ENCODE peak calls at places on chromosome 17, in eight cellular contexts. I is stimulated activated CD8-positive, alpha-beta memory T cell treated with anti-CD3 and anti-CD28 coated beads, Interleukin-2, amount 100 ng/mL, for 1 hour; H is NCI-H1417; T is CD14-positive monocyte; R is T-helper 2 cell; W is endothelial cell; Z is hippocampal formation; U is activated naive CD4-positive, alpha-beta T cell treated with anti-CD3 and anti-CD28 coated beads for 36 hours. P is an unnamed sample.

GRCh38 chr17:40548982-40549680 is 16.1 kb downstream of the CCR7 start:
- DNase-seq in I (no peak), Z (no peak), T (no peak), R (no peak), U (peak; percentile 33), H (peak; percentile 90), W (no peak), P (peak; percentile 99)

GRCh38 chr17:73855933-73856332 is 211.7 kb upstream of the SDK2 start:
- DNase-seq in R (no peak), Z (no peak), W (no peak), T (no peak), I (no peak), H (no peak), U (no peak), P (no peak)

GRCh38 chr17:49753959-49754391 is 10.0 kb downstream of the FAM117A start:
- DNase-seq in I (no peak), U (no peak), Z (no peak), H (no peak), W (no peak), R (no peak), T (no peak), P (no peak)

GRCh38 chr17:66524848-66525247 is 222.4 kb downstream of the PRKCA start:
- DNase-seq in H (no peak), W (no peak), I (no peak), Z (no peak), R (no peak), T (no peak), U (peak; percentile 25), P (no peak)

GRCh38 chr17:50134206-50135110 is 4.5 kb upstream of the SAMD14 start:
- DNase-seq in U (no peak), R (no peak), T (no peak), Z (no peak), I (no peak), W (no peak), H (no peak), P (no peak)

GRCh38 chr17:8140058-8140412 is 12.2 kb downstream of the PER1 start:
- DNase-seq in H (no peak), W (no peak), T (peak; percentile 71), I (no peak), Z (no peak), U (no peak), R (no peak), P (no peak)

GRCh38 chr17:2776589-2777241 is 19.5 kb upstream of the RAP1GAP2 start:
- DNase-seq in I (no peak), Z (no peak), W (peak; percentile 41), U (peak; percentile 22), T (no peak), H (peak; percentile 24), R (no peak), P (peak; percentile 33)

GRCh38 chr17:80060629-80061028 is 24.2 kb downstream of the CCDC40 start:
- DNase-seq in I (no peak), H (no peak), Z (no peak), T (no peak), R (no peak), W (no peak), U (no peak), P (no peak)

GRCh38 chr17:47615766-47616424 is 33.8 kb upstream of the KPNB1 start:
- DNase-seq in Z (no peak), T (no peak), W (no peak), I (no peak), H (peak; percentile 43), U (no peak), R (no peak), P (peak; percentile 71)

GRCh38 chr17:2931901-2932300 is 131.5 kb downstream of the OR1D5 start:
- DNase-seq in T (no peak), R (no peak), Z (no peak), U (no peak), I (no peak), W (no peak), H (no peak), P (no peak)

GRCh38 chr17:55458977-55459376 is 37.3 kb upstream of the MMD start:
- DNase-seq in Z (no peak), I (no peak), T (no peak), R (no peak), W (no peak), U (peak; percentile 80), H (no peak), P (no peak)

GRCh38 chr17:57253307-57254065 is 2.8 kb upstream of the MSI2 start:
- DNase-seq in W (no peak), R (no peak), Z (no peak), H (peak; percentile 27), T (no peak), I (no peak), U (no peak), P (no peak)

GRCh38 chr17:74512624-74513084 is 18.6 kb downstream of the CD300LB start:
- DNase-seq in H (no peak), W (no peak), I (no peak), T (peak; percentile 96), U (peak; percentile 61), R (no peak), Z (no peak), P (no peak)

GRCh38 chr17:75769536-75769935 is 4.5 kb upstream of the GALK1 start:
- DNase-seq in Z (no peak), I (no peak), R (no peak), H (peak; percentile 36), W (no peak), T (no peak), U (no peak), P (no peak)

GRCh38 chr17:79950711-79951110 is 85.0 kb downstream of the TBC1D16 start:
- DNase-seq in T (no peak), U (no peak), Z (peak; percentile 68), W (no peak), R (no peak), I (no peak), H (no peak), P (no peak)

GRCh38 chr17:27542841-27543463 is 86.7 kb downstream of the KSR1 start:
- DNase-seq in I (no peak), Z (no peak), W (no peak), H (no peak), U (no peak), T (no peak), R (no peak), P (no peak)

GRCh38 chr17:17710728-17711541 is 29.7 kb downstream of the RAI1 start:
- DNase-seq in H (no peak), T (no peak), R (no peak), U (no peak), W (peak; percentile 31), Z (no peak), I (no peak), P (peak; percentile 93)

GRCh38 chr17:47188266-47188665 is 829 bp downstream of the CDC27 start:
- DNase-seq in R (no peak), I (no peak), W (no peak), T (no peak), H (no peak), Z (no peak), U (peak; percentile 44), P (peak; percentile 13)

GRCh38 chr17:57999496-58000017 is 7.5 kb downstream of the SRSF1 start:
- DNase-seq in H (peak; percentile 74), I (no peak), R (no peak), T (no peak), W (no peak), U (no peak), Z (no peak), P (peak; percentile 84)

GRCh38 chr17:75991396-75991795 is 9.3 kb upstream of the CDK3 start:
- DNase-seq in U (no peak), T (peak; percentile 5), H (no peak), Z (no peak), W (no peak), I (no peak), R (no peak), P (no peak)

GRCh38 chr17:41549596-41550039 is 21.5 kb upstream of the KRT19 start:
- DNase-seq in T (no peak), W (no peak), U (no peak), Z (no peak), I (no peak), R (no peak), H (peak; percentile 9), P (no peak)

GRCh38 chr17:37060094-37060493 is 111.3 kb downstream of the AATF start:
- DNase-seq in U (no peak), Z (no peak), T (no peak), I (no peak), W (no peak), R (no peak), H (no peak), P (peak; percentile 21)

GRCh38 chr17:47742319-47743181 is 9.5 kb downstream of the TBX21 start:
- DNase-seq in T (no peak), U (peak; percentile 53), W (peak; percentile 76), R (peak; percentile 20), H (no peak), I (no peak), Z (no peak), P (no peak)

GRCh38 chr17:31156326-31156725 is 61.5 kb downstream of the NF1 start:
- DNase-seq in R (no peak), Z (no peak), U (no peak), H (no peak), W (no peak), T (no peak), I (no peak), P (no peak)

GRCh38 chr17:38508570-38508950 is 80.3 kb downstream of the ARHGAP23 start:
- DNase-seq in T (no peak), W (no peak), U (no peak), H (no peak), I (no peak), Z (no peak), R (no peak), P (no peak)

GRCh38 chr17:17353625-17354484 is 50.7 kb downstream of the NT5M start:
- DNase-seq in I (no peak), U (no peak), R (no peak), H (no peak), W (no peak), T (no peak), Z (no peak), P (no peak)

GRCh38 chr17:43619696-43620095 is 42.0 kb downstream of the MEOX1 start:
- DNase-seq in T (no peak), Z (no peak), W (no peak), R (no peak), I (no peak), H (no peak), U (no peak), P (no peak)

GRCh38 chr17:72743037-72743467 is 349.4 kb downstream of the SLC39A11 start:
- DNase-seq in W (no peak), Z (no peak), T (no peak), U (no peak), I (no peak), H (no peak), R (no peak), P (no peak)

GRCh38 chr17:75181608-75182318 is 996 bp downstream of the SUMO2 start:
- DNase-seq in H (peak; percentile 19), Z (no peak), W (no peak), U (peak; percentile 63), T (peak; percentile 46), R (peak; percentile 38), I (no peak), P (no peak)

GRCh38 chr17:64632606-64633005 is 29.5 kb downstream of the SMURF2 start:
- DNase-seq in I (no peak), R (no peak), W (no peak), H (no peak), Z (no peak), T (no peak), U (no peak), P (no peak)